ENCODE peak calls at places on chromosomes 12 and 14, in eight cellular contexts. K is left lobe of liver; W is globus pallidus; Z is activated CD4-positive, alpha-beta T cell treated with anti-CD3 and anti-CD28 coated beads, Interleukin-2, amount 50 U/mL, for 1 hour; O is brain microvascular endothelial cell; J is T-cell; V is amniotic stem cell; Q is ACHN. S is an unnamed sample.

GRCh38 chr14:37874429-37875109 is 279.1 kb downstream of the TTC6 start:
- DNase-seq in K (peak; percentile 87), W (peak; percentile 31), Z (peak; percentile 72), O (peak; percentile 68), J (peak; percentile 79), V (no peak), Q (peak; percentile 65), S (no peak)

GRCh38 chr12:103626498-103626897 is 39.4 kb downstream of the STAB2 start:
- DNase-seq in K (peak; percentile 57), W (no peak), Z (no peak), O (no peak), J (no peak), V (no peak), Q (peak; percentile 28), S (no peak)

GRCh38 chr12:108254030-108254429 is 85.1 kb downstream of the CMKLR1 start:
- DNase-seq in K (no peak), W (no peak), Z (no peak), O (no peak), J (no peak), V (no peak), Q (no peak), S (no peak)

GRCh38 chr14:105879867-105880561 is 353.6 kb downstream of the TMEM121 start:
- DNase-seq in K (peak; percentile 43), W (no peak), Z (no peak), O (no peak), J (no peak), V (no peak), Q (no peak), S (peak; percentile 69)

GRCh38 chr14:90654831-90655276 is 161.4 kb downstream of the TTC7B start:
- DNase-seq in K (no peak), W (no peak), Z (no peak), O (peak; percentile 21), J (no peak), V (no peak), Q (no peak), S (no peak)

GRCh38 chr12:83660727-83661126 is 974.0 kb downstream of the TMTC2 start:
- DNase-seq in K (no peak), W (no peak), Z (no peak), O (no peak), J (no peak), V (no peak), Q (no peak), S (no peak)

GRCh38 chr14:74161526-74162158 is 76.9 kb downstream of the LIN52 start:
- DNase-seq in K (no peak), W (no peak), Z (no peak), O (no peak), J (no peak), V (no peak), Q (no peak), S (no peak)

GRCh38 chr14:100900837-100901390 is 2.6 kb downstream of the RTL1 start:
- DNase-seq in K (peak; percentile 41), W (peak; percentile 3), Z (no peak), O (no peak), J (no peak), V (no peak), Q (no peak), S (no peak)

GRCh38 chr12:51320311-51320694 is 3.7 kb downstream of the BIN2 start:
- DNase-seq in K (no peak), W (no peak), Z (no peak), O (no peak), J (no peak), V (no peak), Q (no peak), S (no peak)

GRCh38 chr12:101925352-101925751 is 48.0 kb downstream of the DRAM1 start:
- DNase-seq in K (no peak), W (no peak), Z (no peak), O (peak; percentile 98), J (no peak), V (peak; percentile 87), Q (peak; percentile 11), S (peak; percentile 81)

GRCh38 chr14:89228921-89229639 is 188.0 kb downstream of the FOXN3 start:
- DNase-seq in K (no peak), W (no peak), Z (no peak), O (no peak), J (no peak), V (no peak), Q (no peak), S (no peak)

GRCh38 chr12:109872-110271 is 43.3 kb downstream of the IQSEC3 start:
- DNase-seq in K (no peak), W (no peak), Z (no peak), O (no peak), J (no peak), V (no peak), Q (no peak), S (no peak)

GRCh38 chr12:754871-755562 is 2.6 kb downstream of the WNK1 start:
- DNase-seq in K (no peak), W (no peak), Z (peak; percentile 6), O (peak; percentile 59), J (peak; percentile 7), V (peak; percentile 45), Q (peak; percentile 82), S (no peak)

GRCh38 chr12:100656141-100656540 is 82.7 kb downstream of the GAS2L3 start:
- DNase-seq in K (no peak), W (no peak), Z (no peak), O (no peak), J (no peak), V (no peak), Q (no peak), S (no peak)

GRCh38 chr12:122643207-122643805 is 59.9 kb downstream of the HCAR2 start:
- DNase-seq in K (no peak), W (no peak), Z (no peak), O (no peak), J (no peak), V (no peak), Q (no peak), S (no peak)

GRCh38 chr12:50799908-50800307 is 36.0 kb downstream of the ATF1 start:
- DNase-seq in K (no peak), W (no peak), Z (no peak), O (no peak), J (no peak), V (no peak), Q (peak; percentile 47), S (no peak)

GRCh38 chr12:114407566-114408411 is 1.8 kb upstream of the TBX5 start:
- DNase-seq in K (no peak), W (no peak), Z (no peak), O (no peak), J (no peak), V (no peak), Q (no peak), S (no peak)

GRCh38 chr14:73526036-73526984 is 10.6 kb upstream of the ACOT1 start:
- DNase-seq in K (peak; percentile 95), W (no peak), Z (no peak), O (no peak), J (no peak), V (no peak), Q (no peak), S (no peak)

GRCh38 chr14:53520529-53520928 is 367.4 kb upstream of the DDHD1 start:
- DNase-seq in K (no peak), W (no peak), Z (no peak), O (no peak), J (no peak), V (no peak), Q (no peak), S (no peak)

GRCh38 chr12:6963741-6964446 is 6.6 kb downstream of the PHB2 start:
- DNase-seq in K (peak; percentile 49), W (no peak), Z (no peak), O (no peak), J (no peak), V (no peak), Q (no peak), S (peak; percentile 73)

GRCh38 chr14:61488417-61488816 is 167.0 kb downstream of the PRKCH start:
- DNase-seq in K (no peak), W (no peak), Z (no peak), O (no peak), J (no peak), V (no peak), Q (no peak), S (no peak)

GRCh38 chr14:62117010-62117717 is 354.9 kb downstream of the SNAPC1 start:
- DNase-seq in K (peak; percentile 48), W (peak; percentile 70), Z (peak; percentile 50), O (peak; percentile 87), J (peak; percentile 54), V (peak; percentile 26), Q (peak; percentile 69), S (no peak)

GRCh38 chr12:109589691-109590245 is 16.2 kb downstream of the MVK start:
- DNase-seq in K (no peak), W (no peak), Z (no peak), O (no peak), J (no peak), V (no peak), Q (no peak), S (no peak)

GRCh38 chr12:99959549-99960170 is 25.1 kb downstream of the ANKS1B start:
- DNase-seq in K (no peak), W (no peak), Z (no peak), O (no peak), J (no peak), V (peak; percentile 13), Q (peak; percentile 38), S (no peak)

GRCh38 chr12:119176267-119177055 is 2.3 kb upstream of the HSPB8 start:
- DNase-seq in K (no peak), W (peak; percentile 49), Z (no peak), O (peak; percentile 96), J (no peak), V (no peak), Q (peak; percentile 96), S (peak; percentile 98)

GRCh38 chr14:53894456-53894855 is 62.2 kb downstream of the BMP4 start:
- DNase-seq in K (no peak), W (no peak), Z (no peak), O (peak; percentile 27), J (no peak), V (peak; percentile 30), Q (peak; percentile 29), S (no peak)

GRCh38 chr14:104506461-104507253 is 72.9 kb upstream of the C14orf180 start:
- DNase-seq in K (no peak), W (no peak), Z (no peak), O (no peak), J (no peak), V (no peak), Q (no peak), S (no peak)

S was measured in coronary artery.